ENCODE peak calls at places on chromosomes 4 and X, in four cellular contexts. One of them, this sample, is unnamed.

GRCh38 chrX:129726307-129727111 is 12.3 kb upstream of the XPNPEP2 start:
- DNase-seq in K562: peak
- DNase-seq in GM12878: no peak
- DNase-seq in HepG2: peak
- DNase-seq in this sample: peak

GRCh38 chr4:139988863-139989765 is 164.9 kb downstream of the MAML3 start:
- DNase-seq in HepG2: peak
- DNase-seq in K562: peak
- DNase-seq in GM12878: no peak
- DNase-seq in this sample: no peak

GRCh38 chr4:74531952-74532794 is 87.2 kb downstream of the AREG start:
- DNase-seq in K562: peak
- DNase-seq in HepG2: peak
- DNase-seq in GM12878: peak
- DNase-seq in this sample: peak

GRCh38 chrX:78555401-78555980 is 103.6 kb downstream of the RTL3 start:
- DNase-seq in K562: peak
- DNase-seq in HepG2: no peak
- DNase-seq in GM12878: no peak
- DNase-seq in this sample: no peak

GRCh38 chrX:19807414-19807813 is 80.0 kb downstream of the SH3KBP1 start:
- DNase-seq in K562: no peak
- DNase-seq in GM12878: no peak
- DNase-seq in HepG2: no peak
- DNase-seq in this sample: no peak

GRCh38 chrX:10052906-10053625 is 85.9 kb downstream of the CLDN34 start:
- DNase-seq in HepG2: no peak
- DNase-seq in K562: no peak
- DNase-seq in GM12878: no peak
- DNase-seq in this sample: no peak

GRCh38 chr4:153573221-153573620 is 107.1 kb downstream of the TMEM131L start:
- DNase-seq in HepG2: no peak
- DNase-seq in GM12878: no peak
- DNase-seq in K562: no peak
- DNase-seq in this sample: no peak

GRCh38 chr4:3440011-3440410 is 1.8 kb upstream of the HGFAC start:
- DNase-seq in HepG2: no peak
- DNase-seq in GM12878: no peak
- DNase-seq in K562: no peak
- DNase-seq in this sample: no peak

GRCh38 chr4:23023121-23023520 is 330.4 kb downstream of the GBA3 start:
- DNase-seq in HepG2: no peak
- DNase-seq in K562: no peak
- DNase-seq in GM12878: no peak
- DNase-seq in this sample: no peak

GRCh38 chr4:13067077-13067476 is 417.1 kb downstream of the RAB28 start:
- DNase-seq in HepG2: no peak
- DNase-seq in GM12878: no peak
- DNase-seq in K562: no peak
- DNase-seq in this sample: no peak

GRCh38 chr4:1204286-1204827 is 32.0 kb upstream of the SPON2 start:
- DNase-seq in K562: no peak
- DNase-seq in GM12878: no peak
- DNase-seq in HepG2: no peak
- DNase-seq in this sample: no peak

GRCh38 chr4:42906906-42907774 is 14.6 kb downstream of the GRXCR1 start:
- DNase-seq in HepG2: no peak
- DNase-seq in K562: no peak
- DNase-seq in GM12878: no peak
- DNase-seq in this sample: no peak
- TF ChIP-seq TARDBP in HepG2: no peak
- TF ChIP-seq TARDBP in K562: no peak
- TF ChIP-seq TARDBP in GM12878: no peak
- TF ChIP-seq TARDBP in this sample: no peak

DNA sequence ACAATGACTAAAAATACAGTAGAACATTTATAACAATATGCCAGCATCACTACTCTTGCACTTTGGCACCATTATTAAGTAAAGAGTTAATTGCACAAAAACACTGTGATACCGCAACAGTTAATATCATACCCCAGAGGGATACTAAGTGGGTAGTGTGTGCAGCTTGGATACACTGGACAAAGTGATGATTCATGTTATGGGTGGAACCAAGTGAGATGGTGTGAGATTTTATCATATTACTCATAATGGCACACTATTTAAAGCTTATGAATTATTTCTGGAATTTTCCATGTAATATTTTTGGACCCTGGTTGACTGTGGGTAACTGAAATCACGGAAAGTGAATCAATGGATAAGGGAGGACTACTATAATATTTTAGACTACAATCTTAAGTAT is 265.3 kb downstream of the PCDH18 start:
- DNase-seq in GM12878: no peak
- DNase-seq in HepG2: no peak
- DNase-seq in K562: no peak
- DNase-seq in this sample: no peak
- TF ChIP-seq TARDBP in GM12878: no peak
- TF ChIP-seq TARDBP in HepG2: no peak
- TF ChIP-seq TARDBP in K562: no peak
- TF ChIP-seq TARDBP in this sample: no peak

GRCh38 chrX:21741869-21742701 is 15.8 kb downstream of the SMPX start:
- DNase-seq in K562: no peak
- DNase-seq in HepG2: no peak
- DNase-seq in GM12878: no peak
- DNase-seq in this sample: no peak
- TF ChIP-seq TARDBP in K562: no peak
- TF ChIP-seq TARDBP in HepG2: no peak
- TF ChIP-seq TARDBP in GM12878: no peak
- TF ChIP-seq TARDBP in this sample: no peak

GRCh38 chrX:101658661-101659477 is 781 bp downstream of the ARMCX2 start:
- DNase-seq in GM12878: no peak
- DNase-seq in K562: peak
- DNase-seq in HepG2: no peak
- DNase-seq in this sample: peak
- TF ChIP-seq TARDBP in GM12878: no peak
- TF ChIP-seq TARDBP in K562: no peak
- TF ChIP-seq TARDBP in HepG2: no peak
- TF ChIP-seq TARDBP in this sample: no peak

GRCh38 chr4:54568184-54568583 is 89.6 kb upstream of the KIT start:
- DNase-seq in HepG2: no peak
- DNase-seq in GM12878: no peak
- DNase-seq in K562: peak
- DNase-seq in this sample: no peak
- TF ChIP-seq TARDBP in HepG2: no peak
- TF ChIP-seq TARDBP in GM12878: no peak
- TF ChIP-seq TARDBP in K562: no peak
- TF ChIP-seq TARDBP in this sample: no peak

GRCh38 chr4:6909970-6910339 is 329 bp downstream of the TBC1D14 start:
- DNase-seq in K562: peak
- DNase-seq in GM12878: no peak
- DNase-seq in HepG2: no peak
- DNase-seq in this sample: no peak
- TF ChIP-seq TARDBP in K562: no peak
- TF ChIP-seq TARDBP in GM12878: no peak
- TF ChIP-seq TARDBP in HepG2: no peak
- TF ChIP-seq TARDBP in this sample: no peak

GRCh38 chr4:39045791-39046221 is 13.6 kb upstream of the TMEM156 start:
- DNase-seq in K562: peak
- DNase-seq in GM12878: no peak
- DNase-seq in HepG2: peak
- DNase-seq in this sample: no peak

GRCh38 chr4:39043697-39044363 is 11.6 kb upstream of the TMEM156 start:
- DNase-seq in HepG2: peak
- DNase-seq in GM12878: peak
- DNase-seq in K562: no peak
- DNase-seq in this sample: no peak

GRCh38 chr4:39044364-39044946 is 12.2 kb upstream of the TMEM156 start:
- DNase-seq in K562: peak
- DNase-seq in HepG2: peak
- DNase-seq in GM12878: peak
- DNase-seq in this sample: peak

GRCh38 chr4:39046243-39046642 is 14.0 kb upstream of the TMEM156 start:
- DNase-seq in K562: peak
- DNase-seq in HepG2: peak
- DNase-seq in GM12878: no peak
- DNase-seq in this sample: no peak

GRCh38 chr4:39044947-39045734 is 12.9 kb upstream of the TMEM156 start:
- DNase-seq in K562: peak
- DNase-seq in HepG2: no peak
- DNase-seq in GM12878: no peak
- DNase-seq in this sample: peak
- TF ChIP-seq TARDBP in K562: no peak
- TF ChIP-seq TARDBP in HepG2: no peak
- TF ChIP-seq TARDBP in GM12878: no peak
- TF ChIP-seq TARDBP in this sample: no peak

DNA sequence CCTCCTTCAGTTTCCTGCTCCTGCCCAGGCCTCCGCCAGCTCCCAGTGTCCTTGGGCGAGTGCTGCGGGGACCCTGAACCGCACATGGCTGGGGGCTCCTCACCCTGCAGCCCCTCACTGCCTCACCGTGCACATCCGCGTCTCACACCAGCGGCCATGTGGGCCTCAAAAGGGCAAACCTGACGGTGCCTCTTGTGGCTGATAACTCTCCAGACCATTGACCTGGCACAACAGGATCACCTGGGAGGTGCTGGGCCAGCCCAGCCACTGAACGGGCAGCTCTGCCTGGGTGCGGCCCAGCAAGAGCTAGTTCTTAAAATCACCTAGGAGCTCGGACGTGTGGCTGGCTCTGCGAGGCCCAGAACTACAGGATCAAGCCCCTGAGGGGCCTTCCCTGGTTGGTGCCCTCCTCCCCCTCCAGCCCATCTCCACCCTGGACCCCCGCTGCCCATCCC is 4.1 kb upstream of the S100P start:
- DNase-seq in HepG2: peak
- DNase-seq in GM12878: no peak
- DNase-seq in K562: no peak
- DNase-seq in this sample: no peak
- TF ChIP-seq TARDBP in HepG2: no peak
- TF ChIP-seq TARDBP in GM12878: no peak
- TF ChIP-seq TARDBP in K562: no peak
- TF ChIP-seq TARDBP in this sample: no peak

DNA sequence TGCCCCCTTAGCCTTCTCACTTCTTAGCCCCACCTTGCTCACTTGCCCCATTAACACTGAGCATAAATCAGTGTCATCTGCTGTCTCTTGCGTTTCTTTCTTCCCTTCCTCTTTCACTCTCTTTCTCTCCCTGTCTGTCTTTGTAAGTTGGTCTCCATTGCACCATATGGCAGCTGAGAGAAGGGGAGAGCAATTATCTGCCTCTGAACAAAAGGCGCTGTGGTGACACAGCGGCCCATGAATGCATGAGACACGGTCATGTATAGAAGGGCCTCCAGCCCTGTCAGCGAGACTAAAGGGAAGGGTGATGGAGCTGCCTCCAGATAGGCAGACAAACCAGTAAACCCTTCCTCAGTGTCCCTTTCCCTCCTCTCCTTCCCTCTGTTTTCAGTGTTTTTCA is 88.8 kb upstream of the PCDH18 start:
- DNase-seq in K562: no peak
- DNase-seq in HepG2: no peak
- DNase-seq in GM12878: no peak
- DNase-seq in this sample: no peak
- TF ChIP-seq TARDBP in K562: no peak
- TF ChIP-seq TARDBP in HepG2: no peak
- TF ChIP-seq TARDBP in GM12878: no peak
- TF ChIP-seq TARDBP in this sample: no peak

GRCh38 chr4:113982181-113982580 is 2.7 kb upstream of the ARSJ start:
- DNase-seq in GM12878: no peak
- DNase-seq in HepG2: no peak
- DNase-seq in K562: no peak
- DNase-seq in this sample: no peak
- TF ChIP-seq TARDBP in GM12878: no peak
- TF ChIP-seq TARDBP in HepG2: no peak
- TF ChIP-seq TARDBP in K562: no peak
- TF ChIP-seq TARDBP in this sample: no peak

This sample was measured in HEK293T.